ENCODE peak calls at places on chromosomes 5 and 9, in seven cellular contexts. J, V, W, O, M, Y and E are unnamed samples.

GRCh38 chr5:139141841-139142240 is 56.3 kb downstream of the SIL1 start:
- DNase-seq in J (no peak), V (no peak), W (peak; percentile 91), O (no peak), M (no peak), Y (no peak), E (no peak)

GRCh38 chr5:26864061-26864460 is 174.3 kb downstream of the CDH9 start:
- DNase-seq in J (no peak), V (no peak), W (no peak), O (no peak), M (no peak), Y (no peak), E (no peak)

GRCh38 chr9:23582836-23583235 is 243.2 kb downstream of the ELAVL2 start:
- DNase-seq in J (no peak), V (no peak), W (no peak), O (no peak), M (no peak), Y (no peak), E (no peak)

GRCh38 chr9:3948826-3949578 is 350.9 kb downstream of the GLIS3 start:
- DNase-seq in J (peak; percentile 15), V (no peak), W (peak; percentile 77), O (peak; percentile 66), M (no peak), Y (peak; percentile 67), E (no peak)

GRCh38 chr9:87267701-87268100 is 230.0 kb upstream of the DAPK1 start:
- DNase-seq in J (no peak), V (no peak), W (no peak), O (no peak), M (no peak), Y (no peak), E (no peak)

GRCh38 chr5:128331261-128331660 is 206.8 kb downstream of the FBN2 start:
- DNase-seq in J (no peak), V (no peak), W (no peak), O (no peak), M (no peak), Y (no peak), E (no peak)

GRCh38 chr5:73365990-73366667 is 82.4 kb downstream of the FOXD1 start:
- DNase-seq in J (no peak), V (no peak), W (no peak), O (no peak), M (no peak), Y (no peak), E (no peak)

GRCh38 chr9:37618817-37619216 is 26.4 kb upstream of the TOMM5 start:
- DNase-seq in J (peak; percentile 4), V (no peak), W (peak; percentile 86), O (peak; percentile 28), M (no peak), Y (peak; percentile 49), E (no peak)

GRCh38 chr9:116112236-116112635 is 41.4 kb upstream of the PAPPA start:
- DNase-seq in J (peak; percentile 14), V (no peak), W (peak; percentile 31), O (no peak), M (no peak), Y (no peak), E (no peak)

GRCh38 chr9:130309689-130310455 is 44.3 kb downstream of the HMCN2 start:
- DNase-seq in J (no peak), V (no peak), W (no peak), O (no peak), M (no peak), Y (no peak), E (no peak)

GRCh38 chr9:112081918-112082729 is 93.0 kb downstream of the SUSD1 start:
- DNase-seq in J (no peak), V (no peak), W (no peak), O (no peak), M (no peak), Y (no peak), E (no peak)

GRCh38 chr9:21408817-21409216 is at the start of gene IFNA8:
- DNase-seq in J (no peak), V (no peak), W (no peak), O (no peak), M (no peak), Y (no peak), E (no peak)

GRCh38 chr5:68540798-68541590 is 325.4 kb downstream of the PIK3R1 start:
- DNase-seq in J (no peak), V (no peak), W (no peak), O (no peak), M (no peak), Y (no peak), E (no peak)

GRCh38 chr9:117643288-117643654 is 60.9 kb upstream of the TLR4 start:
- DNase-seq in J (no peak), V (no peak), W (no peak), O (no peak), M (no peak), Y (no peak), E (no peak)

GRCh38 chr5:73519531-73520283 is 21.5 kb downstream of the BTF3 start:
- DNase-seq in J (peak; percentile 94), V (peak; percentile 76), W (peak; percentile 84), O (peak; percentile 84), M (peak; percentile 88), Y (peak; percentile 90), E (peak; percentile 63)

GRCh38 chr9:38200431-38200830 is 131.4 kb upstream of the SHB start:
- DNase-seq in J (no peak), V (no peak), W (no peak), O (no peak), M (no peak), Y (no peak), E (no peak)

GRCh38 chr5:131932235-131932634 is 13.2 kb downstream of the MEIKIN start:
- DNase-seq in J (no peak), V (no peak), W (no peak), O (no peak), M (peak; percentile 41), Y (no peak), E (peak; percentile 9)
- H2BK5ac ChIP-seq in J (no peak overlapping the region), V (no peak overlapping the region), W (no peak overlapping the region), O (no peak overlapping the region), M (no peak overlapping the region), Y (no peak overlapping the region), E (no peak overlapping the region)

GRCh38 chr9:69071059-69071458 is 35.5 kb downstream of the FXN start:
- DNase-seq in J (no peak), V (no peak), W (no peak), O (no peak), M (no peak), Y (no peak), E (no peak)

GRCh38 chr9:69074801-69075200 is 39.2 kb downstream of the FXN start:
- DNase-seq in J (no peak), V (no peak), W (no peak), O (no peak), M (no peak), Y (no peak), E (no peak)

GRCh38 chr9:69070201-69070600 is 34.6 kb downstream of the FXN start:
- DNase-seq in J (no peak), V (no peak), W (no peak), O (no peak), M (no peak), Y (no peak), E (no peak)

GRCh38 chr9:69076550-69076949 is 41.0 kb downstream of the FXN start:
- DNase-seq in J (no peak), V (no peak), W (no peak), O (no peak), M (no peak), Y (no peak), E (no peak)

GRCh38 chr9:69073103-69073502 is 37.6 kb downstream of the FXN start:
- DNase-seq in J (no peak), V (no peak), W (no peak), O (no peak), M (no peak), Y (no peak), E (no peak)
- H2BK5ac ChIP-seq in J (no peak overlapping the region), V (no peak overlapping the region), W (no peak overlapping the region), O (no peak overlapping the region), M (no peak overlapping the region), Y (no peak overlapping the region), E (no peak overlapping the region)

DNA sequence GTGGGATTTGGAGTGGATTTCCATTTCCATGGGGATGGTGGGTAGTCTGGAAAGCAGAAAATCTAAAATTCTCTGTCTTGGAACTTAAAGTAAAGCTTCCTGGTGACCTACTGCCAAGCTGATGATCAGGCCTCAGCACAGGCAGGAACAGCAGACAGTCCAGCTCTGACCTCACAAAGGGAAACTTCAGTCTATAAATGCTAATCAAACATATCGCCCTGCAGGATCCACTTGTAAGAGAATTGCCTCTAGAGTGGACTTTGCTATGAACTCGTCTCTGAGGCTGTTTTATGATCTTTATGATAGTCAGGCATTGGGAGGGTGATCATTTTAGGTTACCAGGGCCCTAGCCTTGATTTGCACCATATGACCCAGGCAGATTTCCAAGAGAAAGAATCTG is 67.6 kb upstream of the SELENOP start:
- DNase-seq in J (no peak), V (no peak), W (no peak), O (no peak), M (no peak), Y (no peak), E (no peak)
- H2BK5ac ChIP-seq in J (no peak overlapping the region), V (no peak overlapping the region), W (no peak overlapping the region), O (no peak overlapping the region), M (no peak overlapping the region), Y (no peak overlapping the region), E (no peak overlapping the region)

DNA sequence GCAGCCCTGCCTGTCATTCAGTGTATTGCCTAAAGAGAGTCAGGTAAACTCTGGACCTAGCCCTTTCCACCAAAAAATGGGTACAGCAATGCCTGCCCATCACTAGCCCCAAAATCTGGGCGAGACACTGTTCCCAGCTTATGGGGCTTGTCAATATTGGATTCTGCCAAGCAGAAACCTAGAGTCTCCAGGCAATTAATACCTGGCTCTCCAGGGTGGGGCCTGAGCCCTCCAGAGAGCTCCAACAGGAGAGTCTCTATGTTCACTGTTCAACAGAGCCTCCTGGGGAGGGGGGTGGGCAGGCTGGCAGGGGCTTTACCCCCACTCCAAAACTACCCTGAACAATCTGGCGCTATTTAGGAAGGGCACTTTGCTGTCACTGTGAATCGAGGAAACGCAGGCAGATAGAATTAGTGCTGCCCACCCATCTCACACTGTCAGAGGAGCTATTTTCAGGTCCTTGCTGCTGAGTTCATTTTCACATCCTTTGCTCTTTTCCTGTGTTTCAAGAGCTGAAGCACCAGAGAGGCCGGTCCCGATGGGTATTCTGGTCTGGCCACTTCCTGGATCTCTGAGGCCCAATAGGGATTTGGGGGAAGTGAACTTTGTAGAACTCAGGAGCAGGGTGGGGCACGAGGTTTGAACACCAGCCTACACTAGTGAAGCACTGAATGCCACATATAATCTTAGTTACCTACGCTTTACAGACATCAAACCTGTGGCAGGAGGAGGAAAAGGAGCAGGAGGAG is 121.8 kb downstream of the C5orf15 start:
- DNase-seq in J (no peak), V (no peak), W (no peak), O (no peak), M (no peak), Y (no peak), E (no peak)
- H2BK5ac ChIP-seq in J (no peak overlapping the region), V (no peak overlapping the region), W (no peak overlapping the region), O (no peak overlapping the region), M (no peak overlapping the region), Y (no peak overlapping the region), E (no peak overlapping the region)

GRCh38 chr5:40453689-40454088 is 226.0 kb upstream of the PTGER4 start:
- DNase-seq in J (no peak), V (no peak), W (no peak), O (no peak), M (no peak), Y (no peak), E (no peak)
- H2BK5ac ChIP-seq in J (no peak overlapping the region), V (no peak overlapping the region), W (no peak overlapping the region), O (no peak overlapping the region), M (no peak overlapping the region), Y (no peak overlapping the region), E (no peak overlapping the region)